ENCODE peak calls at places on chromosomes 4 and X, in seven cellular contexts. O, V, D, U, X, J and K are unnamed samples.

GRCh38 chrX:140866446-140866845 is 135.9 kb upstream of the SPANXB1 start:
- DNase-seq in V (no peak), J (no peak), O (no peak), D (no peak), X (no peak), U (no peak), K (no peak)

GRCh38 chr4:108119199-108119800 is 49.4 kb downstream of the LEF1 start:
- DNase-seq in X (no peak), U (no peak), V (no peak), J (no peak), O (no peak), D (no peak), K (no peak)

GRCh38 chrX:30906726-30907125 is 17.7 kb upstream of the TAB3 start:
- DNase-seq in V (no peak), O (no peak), X (no peak), D (no peak), J (peak), U (no peak), K (no peak)

GRCh38 chr4:152342293-152342692 is 193.6 kb downstream of the FBXW7 start:
- DNase-seq in O (no peak), U (no peak), J (no peak), D (no peak), X (no peak), V (no peak), K (no peak)

GRCh38 chr4:165006457-165006856 is 25.3 kb upstream of the TRIM60 start:
- DNase-seq in O (no peak), J (no peak), V (no peak), U (no peak), D (no peak), X (no peak), K (no peak)

GRCh38 chr4:165398570-165398969 is 19.8 kb downstream of the CPE start:
- DNase-seq in V (peak), U (no peak), O (no peak), X (no peak), D (peak), J (peak), K (peak)

GRCh38 chr4:176432811-176433540 is 113.2 kb downstream of the SPCS3 start:
- DNase-seq in V (no peak), O (no peak), X (no peak), U (no peak), D (no peak), J (peak), K (no peak)

GRCh38 chr4:1329408-1330371 is 17.3 kb upstream of the UVSSA start:
- DNase-seq in D (no peak), J (no peak), V (no peak), U (no peak), O (no peak), X (no peak), K (no peak)

GRCh38 chr4:122412547-122412946 is 33.7 kb downstream of the ADAD1 start:
- DNase-seq in J (peak), U (no peak), X (no peak), D (no peak), O (no peak), V (no peak), K (no peak)

GRCh38 chr4:138907174-138907573 is 108.4 kb upstream of the NOCT start:
- DNase-seq in J (no peak), O (no peak), X (no peak), U (no peak), V (no peak), D (no peak), K (no peak)

GRCh38 chr4:188221090-188221489 is 81.8 kb downstream of the TRIML1 start:
- DNase-seq in U (no peak), D (no peak), V (no peak), X (no peak), O (no peak), J (no peak), K (no peak)

GRCh38 chr4:140243345-140243753 is 89.4 kb upstream of the MAML3 start:
- DNase-seq in O (no peak), J (no peak), V (peak), D (peak), X (no peak), U (no peak), K (peak)

GRCh38 chrX:1493317-1493856 is 40.7 kb upstream of the ASMTL start:
- DNase-seq in D (no peak), V (peak), U (no peak), J (no peak), O (no peak), X (peak), K (no peak)

GRCh38 chr4:83852085-83852451 is 316.2 kb downstream of the GPAT3 start:
- DNase-seq in X (no peak), U (no peak), D (no peak), O (no peak), J (peak), V (no peak), K (no peak)

GRCh38 chr4:1404573-1405248 is 1.5 kb downstream of the NKX1-1 start:
- DNase-seq in J (no peak), V (no peak), D (no peak), O (no peak), U (no peak), X (peak), K (no peak)

GRCh38 chrX:134764202-134764785 is 106.0 kb upstream of the PLAC1 start:
- DNase-seq in D (no peak), X (no peak), J (peak), O (no peak), U (no peak), V (no peak), K (no peak)

GRCh38 chr4:124423160-124423559 is 289.4 kb downstream of the ANKRD50 start:
- DNase-seq in J (peak), V (no peak), D (no peak), U (no peak), O (no peak), X (no peak), K (no peak)

GRCh38 chr4:125187621-125188176 is 127.1 kb upstream of the FAT4 start:
- DNase-seq in D (no peak), X (no peak), J (no peak), O (no peak), U (no peak), V (peak), K (no peak)

GRCh38 chr4:152101546-152102183 is 340.9 kb upstream of the GATB start:
- DNase-seq in X (no peak), J (no peak), U (no peak), D (no peak), O (no peak), V (no peak), K (no peak)

GRCh38 chrX:154025230-154025629 is 5.5 kb upstream of the IRAK1 start:
- DNase-seq in O (no peak), D (no peak), J (no peak), U (no peak), X (no peak), V (no peak), K (no peak)

GRCh38 chrX:54411732-54412131 is 28.5 kb upstream of the TSR2 start:
- DNase-seq in O (no peak), D (no peak), V (no peak), X (no peak), U (no peak), J (no peak), K (peak)

GRCh38 chr4:1713003-1713397 is 881 bp upstream of the SLBP start:
- DNase-seq in X (no peak), J (no peak), V (no peak), U (peak), D (no peak), O (no peak), K (no peak)

GRCh38 chr4:150949943-150950342 is 65.1 kb downstream of the LRBA start:
- DNase-seq in O (no peak), U (no peak), X (no peak), D (no peak), V (no peak), J (no peak), K (no peak)

GRCh38 chr4:687048-687974 is 1.6 kb downstream of the SLC49A3 start:
- DNase-seq in V (peak), J (peak), U (no peak), X (no peak), O (no peak), D (no peak), K (no peak)

GRCh38 chr4:136036744-136037143 is 1495.5 kb downstream of the PCDH18 start:
- DNase-seq in V (no peak), X (no peak), U (no peak), J (peak), O (no peak), D (no peak), K (no peak)